ENCODE peak calls at places on chromosomes 13 and 19, in ten cellular contexts. I is lower leg skin; H is astrocyte of the spinal cord; R is kidney; L is CD4-positive, CD25-positive, alpha-beta regulatory T cell; N is cardiac fibroblast; A is retinal pigment epithelial cell; W is HFF-Myc; D is CD8-positive, alpha-beta memory T cell; P is A549. Z is an unnamed sample.

GRCh38 chr19:11240008-11240444 is 607 bp downstream of the ANGPTL8 start:
- DNase-seq in D (no peak), I (no peak), R (no peak), H (no peak), L (no peak), P (no peak), A (no peak), N (no peak), W (no peak), Z (no peak)

GRCh38 chr19:609001-609340 is 19.3 kb downstream of the HCN2 start:
- DNase-seq in P (peak), A (peak), H (no peak), I (peak), W (no peak), R (no peak), D (no peak), N (no peak), L (no peak), Z (peak)

GRCh38 chr19:40954573-40954972 is 36.5 kb upstream of the CYP2B6 start:
- DNase-seq in P (peak), N (peak), L (no peak), A (no peak), D (no peak), I (no peak), W (no peak), R (no peak), H (peak), Z (no peak)

GRCh38 chr13:42832341-42833153 is 51.2 kb downstream of the FAM216B start:
- DNase-seq in R (peak), N (peak), L (no peak), H (peak), I (no peak), W (peak), P (no peak), D (no peak), A (no peak), Z (no peak)

GRCh38 chr13:100789481-100789880 is 114.9 kb upstream of the TMTC4 start:
- DNase-seq in D (no peak), I (no peak), L (no peak), H (peak), A (no peak), P (no peak), R (no peak), W (no peak), N (peak), Z (no peak)

GRCh38 chr13:80235559-80236296 is 105.2 kb downstream of the SPRY2 start:
- DNase-seq in D (no peak), P (peak), I (no peak), L (no peak), N (peak), H (peak), W (no peak), R (no peak), A (no peak), Z (no peak)

GRCh38 chr13:50208826-50209335 is 193.6 kb downstream of the KCNRG start:
- DNase-seq in N (peak), D (no peak), L (no peak), H (peak), I (no peak), W (peak), A (peak), R (peak), P (peak), Z (peak)

GRCh38 chr19:11014403-11014911 is 53.6 kb downstream of the SMARCA4 start:
- DNase-seq in N (peak), D (no peak), P (no peak), R (no peak), H (no peak), W (no peak), I (no peak), A (no peak), L (no peak), Z (no peak)

GRCh38 chr19:19558636-19559035 is 20.6 kb downstream of the CILP2 start:
- DNase-seq in R (no peak), D (no peak), L (no peak), W (no peak), P (no peak), A (no peak), N (no peak), H (no peak), I (no peak), Z (no peak)

GRCh38 chr13:113935081-113935511 is 38.8 kb downstream of the C13orf46 start:
- DNase-seq in A (no peak), D (no peak), R (peak), I (peak), P (no peak), L (no peak), N (no peak), W (no peak), H (peak), Z (no peak)

GRCh38 chr13:106566682-106567420 is 1.1 kb downstream of the ARGLU1 start:
- DNase-seq in P (peak), I (peak), D (no peak), R (peak), L (no peak), W (peak), A (no peak), N (peak), H (peak), Z (no peak)

GRCh38 chr13:42746846-42747245 is 34.5 kb upstream of the FAM216B start:
- DNase-seq in R (no peak), I (no peak), A (no peak), H (no peak), L (no peak), P (no peak), N (no peak), D (no peak), W (peak), Z (no peak)

GRCh38 chr13:36530861-36531590 is 98.7 kb downstream of the CCNA1 start:
- DNase-seq in I (no peak), H (no peak), R (no peak), N (no peak), A (no peak), L (no peak), W (no peak), P (no peak), D (no peak), Z (peak)

GRCh38 chr13:71417205-71417604 is 449.8 kb downstream of the DACH1 start:
- DNase-seq in W (no peak), N (peak), H (peak), P (no peak), L (no peak), A (peak), R (no peak), D (no peak), I (no peak), Z (no peak)

GRCh38 chr13:41931337-41931736 is 29.6 kb downstream of the VWA8 start:
- DNase-seq in H (peak), D (no peak), N (peak), P (no peak), L (no peak), I (no peak), R (no peak), W (no peak), A (no peak), Z (no peak)

GRCh38 chr19:17686027-17686511 is 2.1 kb downstream of the UNC13A start:
- DNase-seq in N (peak), P (peak), L (no peak), H (peak), A (no peak), I (no peak), D (no peak), W (no peak), R (no peak), Z (no peak)

GRCh38 chr13:103547914-103548313 is 481.7 kb upstream of the SLC10A2 start:
- DNase-seq in W (no peak), R (no peak), A (no peak), D (no peak), H (no peak), N (no peak), I (no peak), P (no peak), L (no peak), Z (no peak)

GRCh38 chr13:99434258-99434788 is 66.9 kb upstream of the TM9SF2 start:
- DNase-seq in I (no peak), H (no peak), P (no peak), L (peak), A (no peak), N (no peak), W (no peak), D (peak), R (no peak), Z (no peak)

GRCh38 chr13:42392180-42392579 is 120.2 kb downstream of the AKAP11 start:
- DNase-seq in R (no peak), I (no peak), D (no peak), L (no peak), H (no peak), P (no peak), A (no peak), W (no peak), N (no peak), Z (no peak)

GRCh38 chr13:40146063-40146462 is 490.6 kb downstream of the COG6 start:
- DNase-seq in D (no peak), N (no peak), H (no peak), P (peak), I (no peak), W (no peak), A (no peak), R (no peak), L (no peak), Z (no peak)

GRCh38 chr19:38233740-38234251 is 9.8 kb upstream of the DPF1 start:
- DNase-seq in A (no peak), N (peak), P (peak), H (peak), R (no peak), D (peak), W (no peak), I (peak), L (peak), Z (no peak)

GRCh38 chr13:98297043-98297442 is 120.0 kb upstream of the RNF113B start:
- DNase-seq in H (no peak), R (no peak), N (no peak), I (no peak), W (no peak), A (no peak), P (no peak), L (no peak), D (no peak), Z (no peak)

GRCh38 chr13:57925250-57925649 is 293.7 kb downstream of the PCDH17 start:
- DNase-seq in L (no peak), W (no peak), P (no peak), I (no peak), H (peak), R (no peak), A (no peak), N (no peak), D (no peak), Z (no peak)

GRCh38 chr13:30043631-30043925 is 193.2 kb upstream of the UBL3 start:
- DNase-seq in R (no peak), L (no peak), A (no peak), N (no peak), P (no peak), W (no peak), I (no peak), H (no peak), D (no peak), Z (no peak)

GRCh38 chr13:80341771-80342271 is 895 bp upstream of the SPRY2 start:
- DNase-seq in R (no peak), W (no peak), I (peak), N (peak), L (no peak), P (peak), A (peak), H (peak), D (no peak), Z (no peak)

GRCh38 chr13:20848203-20848602 is 54.3 kb downstream of the XPO4 start:
- DNase-seq in D (no peak), P (no peak), H (no peak), N (no peak), L (no peak), W (no peak), I (no peak), A (no peak), R (no peak), Z (no peak)

GRCh38 chr13:110150384-110151091 is 156.4 kb downstream of the COL4A1 start:
- DNase-seq in A (no peak), I (peak), L (no peak), R (no peak), H (no peak), D (no peak), W (no peak), P (no peak), N (no peak), Z (no peak)

GRCh38 chr19:28700176-28700575 is 512.8 kb downstream of the UQCRFS1 start:
- DNase-seq in L (no peak), P (no peak), I (no peak), R (no peak), D (no peak), W (no peak), H (no peak), A (no peak), N (peak), Z (no peak)

GRCh38 chr19:44807652-44808462 is 1.0 kb upstream of the BCAM start:
- DNase-seq in L (no peak), I (no peak), W (no peak), H (peak), N (peak), D (no peak), R (peak), P (peak), A (no peak), Z (no peak)

GRCh38 chr13:39840201-39840600 is 184.7 kb downstream of the COG6 start:
- DNase-seq in N (no peak), W (no peak), H (peak), L (no peak), I (no peak), A (no peak), D (no peak), R (no peak), P (no peak), Z (no peak)

GRCh38 chr19:7705387-7706187 is 3.7 kb upstream of the FCER2 start:
- DNase-seq in W (no peak), H (no peak), L (peak), R (no peak), P (no peak), A (no peak), I (peak), N (no peak), D (peak), Z (peak)

GRCh38 chr19:49064768-49065611 is at the start of gene NTF4:
- DNase-seq in L (no peak), D (no peak), N (peak), I (peak), P (no peak), H (no peak), R (peak), A (no peak), W (no peak), Z (no peak)

GRCh38 chr13:46830405-46831005 is 33.5 kb upstream of the ESD start:
- DNase-seq in A (no peak), D (no peak), R (no peak), I (no peak), H (no peak), P (no peak), W (no peak), N (no peak), L (no peak), Z (no peak)

GRCh38 chr19:3227054-3227626 is 2.7 kb downstream of the CELF5 start:
- DNase-seq in I (no peak), P (no peak), D (no peak), H (no peak), W (no peak), R (no peak), A (no peak), L (no peak), N (no peak), Z (no peak)

GRCh38 chr19:54517483-54517882 is 14.9 kb downstream of the LAIR2 start:
- DNase-seq in I (no peak), D (peak), A (no peak), P (peak), R (no peak), L (peak), N (peak), H (peak), W (peak), Z (peak)

GRCh38 chr13:88958821-88959220 is 1287.7 kb downstream of the SLITRK5 start:
- DNase-seq in I (no peak), A (peak), W (no peak), N (no peak), D (no peak), P (no peak), H (peak), R (no peak), L (no peak), Z (no peak)

GRCh38 chr19:15449620-15450527 is at the start of gene WIZ:
- DNase-seq in L (peak), D (peak), R (peak), W (no peak), H (peak), A (no peak), P (peak), I (peak), N (peak), Z (no peak)
- H3K4me3 ChIP-seq in L (no peak), D (peak), R (peak), W (peak), H (peak), A (peak), P (peak), I (peak), N (peak), Z (peak)

GRCh38 chr13:94712287-94712811 is at the start of gene SOX21:
- DNase-seq in L (no peak), P (peak), R (peak), N (peak), D (no peak), W (no peak), A (no peak), H (no peak), I (peak), Z (no peak)
- H3K4me3 ChIP-seq in L (no peak), P (peak), R (no peak), N (no peak), D (no peak), W (no peak), A (peak), H (peak), I (peak), Z (peak)

GRCh38 chr19:46723023-46723461 is 6.1 kb upstream of the PRKD2 start:
- DNase-seq in I (no peak), H (no peak), A (no peak), N (no peak), P (no peak), R (peak), W (no peak), L (no peak), D (no peak), Z (no peak)
- H3K4me3 ChIP-seq in I (no peak), H (no peak), A (no peak), N (no peak), P (no peak), R (no peak), W (no peak), L (no peak), D (no peak), Z (no peak)

GRCh38 chr19:1725100-1726064 is 27.9 kb upstream of the ONECUT3 start:
- DNase-seq in I (no peak), L (no peak), W (no peak), N (peak), A (no peak), P (no peak), R (no peak), D (no peak), H (peak), Z (no peak)
- H3K4me3 ChIP-seq in I (no peak), L (no peak), W (peak), N (peak), A (peak), P (peak), R (no peak), D (no peak), H (peak), Z (no peak)

GRCh38 chr19:32843716-32844245 is 25.8 kb downstream of the SLC7A9 start:
- DNase-seq in W (no peak), R (peak), P (no peak), H (no peak), L (no peak), A (no peak), N (no peak), I (peak), D (no peak), Z (no peak)
- H3K4me3 ChIP-seq in W (no peak), R (no peak), P (no peak), H (no peak), L (no peak), A (no peak), N (no peak), I (no peak), D (no peak), Z (no peak)

DNA sequence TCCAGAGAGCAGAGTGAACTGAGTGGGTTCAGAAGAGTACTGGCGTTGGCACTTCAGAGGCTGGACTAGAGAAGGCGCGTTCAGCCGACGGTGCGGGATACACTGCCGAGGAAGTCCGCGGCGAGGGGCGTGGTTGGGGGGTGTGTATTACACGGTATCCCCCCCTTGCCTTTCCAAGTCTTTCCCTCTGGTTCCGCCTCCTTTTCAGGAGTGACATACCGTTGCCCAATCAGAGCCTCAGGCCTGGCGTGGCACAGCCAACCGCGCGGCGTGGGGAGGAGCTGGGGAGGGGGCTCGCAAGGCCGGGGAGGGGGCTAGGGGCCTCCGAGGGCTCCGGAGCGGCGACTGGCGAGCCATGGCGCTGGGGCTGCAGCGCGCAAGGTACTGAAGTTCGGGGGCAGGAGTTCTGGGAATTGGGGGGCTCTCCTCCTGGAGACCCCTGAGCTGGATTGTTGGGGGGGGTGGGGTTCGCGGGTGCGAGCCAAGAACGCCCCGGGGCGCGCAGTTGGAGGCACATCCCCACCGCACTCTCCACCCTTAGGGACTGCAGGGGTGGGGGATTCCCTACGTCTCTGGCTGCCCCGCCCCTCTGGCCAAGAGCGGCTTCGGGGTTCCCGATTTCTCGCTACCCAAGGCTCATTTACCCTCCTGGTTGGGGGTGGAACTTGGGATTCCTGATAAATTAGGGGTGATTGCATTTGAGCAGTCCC is at the start of gene HIF3A:
- DNase-seq in W (no peak), H (peak), R (peak), A (no peak), D (no peak), N (peak), I (peak), P (no peak), L (no peak), Z (no peak)
- H3K4me3 ChIP-seq in W (peak), H (peak), R (no peak), A (peak), D (no peak), N (peak), I (no peak), P (no peak), L (no peak), Z (no peak)

DNA sequence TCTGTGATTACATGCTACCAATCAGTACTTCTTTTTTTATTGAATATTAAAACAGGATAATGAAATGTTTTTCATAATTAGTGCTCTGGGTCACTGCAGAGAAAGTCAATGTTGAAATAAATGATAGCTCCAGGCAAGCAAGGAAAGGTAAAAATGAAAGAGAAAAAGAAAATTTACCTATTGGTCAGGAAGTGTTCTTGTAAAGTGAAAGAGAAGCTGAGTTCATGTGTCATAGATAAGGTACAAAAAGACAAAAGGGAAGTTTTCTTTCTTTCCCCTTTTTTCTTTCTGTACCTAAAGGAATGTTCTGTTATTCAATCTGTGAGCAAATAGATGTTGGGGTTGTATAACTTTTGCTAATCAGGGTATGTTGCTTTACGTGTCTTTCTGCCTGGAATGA is 197.0 kb downstream of the PCDH9 start:
- DNase-seq in I (no peak), D (no peak), N (no peak), W (no peak), A (no peak), P (no peak), R (no peak), L (no peak), H (no peak), Z (no peak)
- H3K4me3 ChIP-seq in I (no peak), D (no peak), N (no peak), W (no peak), A (no peak), P (no peak), R (no peak), L (no peak), H (no peak), Z (no peak)

GRCh38 chr13:45384474-45385174 is 33.5 kb downstream of the SLC25A30 start:
- DNase-seq in N (no peak), P (no peak), I (no peak), R (no peak), W (no peak), D (no peak), L (no peak), H (no peak), A (no peak), Z (no peak)
- H3K4me3 ChIP-seq in N (no peak), P (no peak), I (no peak), R (no peak), W (no peak), D (no peak), L (no peak), H (no peak), A (no peak), Z (no peak)